ENCODE peak calls at places on chromosome 13, in four cellular contexts. One of them, this sample, is unnamed.

GRCh38 chr13:108026671-108027410 is 188.5 kb downstream of the LIG4 start:
- DNase-seq in heart right ventricle: no peak
- DNase-seq in thoracic aorta: no peak
- DNase-seq in adrenal gland: no peak
- DNase-seq in this sample: no peak

GRCh38 chr13:59094149-59094548 is 1069.6 kb downstream of the DIAPH3 start:
- DNase-seq in heart right ventricle: no peak
- DNase-seq in thoracic aorta: no peak
- DNase-seq in adrenal gland: no peak
- DNase-seq in this sample: no peak

GRCh38 chr13:33441015-33441414 is 155.5 kb upstream of the STARD13 start:
- DNase-seq in heart right ventricle: no peak
- DNase-seq in thoracic aorta: no peak
- DNase-seq in adrenal gland: no peak
- DNase-seq in this sample: peak; percentile 42

GRCh38 chr13:35988648-35989081 is 142.5 kb downstream of the DCLK1 start:
- DNase-seq in heart right ventricle: no peak
- DNase-seq in thoracic aorta: no peak
- DNase-seq in adrenal gland: no peak
- DNase-seq in this sample: peak; percentile 92

GRCh38 chr13:27977476-27978300 is 8.6 kb upstream of the CDX2 start:
- DNase-seq in heart right ventricle: no peak
- DNase-seq in thoracic aorta: no peak
- DNase-seq in adrenal gland: no peak
- DNase-seq in this sample: no peak

GRCh38 chr13:96172066-96172465 is 82.2 kb downstream of the HS6ST3 start:
- DNase-seq in heart right ventricle: no peak
- DNase-seq in thoracic aorta: no peak
- DNase-seq in adrenal gland: no peak
- DNase-seq in this sample: no peak

GRCh38 chr13:46126552-46127171 is 21.8 kb upstream of the CPB2 start:
- DNase-seq in heart right ventricle: peak; percentile 58
- DNase-seq in thoracic aorta: no peak
- DNase-seq in adrenal gland: peak; percentile 81
- DNase-seq in this sample: peak; percentile 85

GRCh38 chr13:44406617-44407016 is 33.0 kb downstream of the SERP2 start:
- DNase-seq in heart right ventricle: no peak
- DNase-seq in thoracic aorta: no peak
- DNase-seq in adrenal gland: no peak
- DNase-seq in this sample: no peak

GRCh38 chr13:32023698-32024097 is 7.9 kb upstream of the FRY start:
- DNase-seq in heart right ventricle: no peak
- DNase-seq in thoracic aorta: no peak
- DNase-seq in adrenal gland: no peak
- DNase-seq in this sample: peak; percentile 18

GRCh38 chr13:40306817-40307216 is 359.6 kb downstream of the FOXO1 start:
- DNase-seq in heart right ventricle: no peak
- DNase-seq in thoracic aorta: no peak
- DNase-seq in adrenal gland: no peak
- DNase-seq in this sample: no peak

GRCh38 chr13:24746618-24747247 is 17.2 kb upstream of the RNF17 start:
- DNase-seq in heart right ventricle: no peak
- DNase-seq in thoracic aorta: no peak
- DNase-seq in adrenal gland: no peak
- DNase-seq in this sample: peak; percentile 38

GRCh38 chr13:50444726-50445125 is 398.8 kb downstream of the DLEU7 start:
- DNase-seq in heart right ventricle: no peak
- DNase-seq in thoracic aorta: no peak
- DNase-seq in adrenal gland: no peak
- DNase-seq in this sample: no peak

GRCh38 chr13:80276371-80277289 is 64.3 kb downstream of the SPRY2 start:
- DNase-seq in heart right ventricle: no peak
- DNase-seq in thoracic aorta: no peak
- DNase-seq in adrenal gland: peak; percentile 29
- DNase-seq in this sample: peak; percentile 33

GRCh38 chr13:29676535-29676934 is 81.0 kb upstream of the SLC7A1 start:
- DNase-seq in heart right ventricle: no peak
- DNase-seq in thoracic aorta: no peak
- DNase-seq in adrenal gland: no peak
- DNase-seq in this sample: peak; percentile 7

DNA sequence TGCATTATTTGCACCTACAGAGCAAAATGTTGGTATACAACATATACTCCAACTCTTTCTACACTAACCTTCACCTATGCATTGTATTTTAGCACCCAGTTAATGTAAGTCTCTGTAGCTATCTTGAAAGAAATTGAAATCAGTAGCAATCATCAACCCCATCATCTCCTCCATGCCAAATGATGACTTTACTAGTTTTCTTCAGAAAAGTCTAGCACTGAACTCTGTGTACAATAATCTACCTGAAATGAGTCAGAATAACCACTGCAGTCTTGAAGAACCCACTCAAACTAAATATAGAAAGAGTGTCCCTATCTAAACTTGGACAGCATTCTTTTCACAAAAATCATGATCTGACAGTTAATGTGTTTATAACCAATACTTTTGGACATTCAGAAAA is 9.8 kb downstream of the IRS2 start:
- DNase-seq in heart right ventricle: no peak
- DNase-seq in thoracic aorta: no peak
- DNase-seq in adrenal gland: no peak
- DNase-seq in this sample: no peak
- H3K27ac ChIP-seq in heart right ventricle: no peak overlapping the region
- H3K27ac ChIP-seq in thoracic aorta: no peak overlapping the region
- H3K27ac ChIP-seq in adrenal gland: peak overlapping the region; percentile 82
- H3K27ac ChIP-seq in this sample: no peak overlapping the region

GRCh38 chr13:114109646-114110045 is 22.8 kb downstream of the RASA3 start:
- DNase-seq in heart right ventricle: no peak
- DNase-seq in thoracic aorta: no peak
- DNase-seq in adrenal gland: peak; percentile 13
- DNase-seq in this sample: no peak
- H3K27ac ChIP-seq in heart right ventricle: peak overlapping the region; percentile 70
- H3K27ac ChIP-seq in thoracic aorta: no peak overlapping the region
- H3K27ac ChIP-seq in adrenal gland: no peak overlapping the region
- H3K27ac ChIP-seq in this sample: no peak overlapping the region

GRCh38 chr13:112783135-112783945 is 93.5 kb downstream of the ATP11A start:
- DNase-seq in heart right ventricle: no peak
- DNase-seq in thoracic aorta: no peak
- DNase-seq in adrenal gland: no peak
- DNase-seq in this sample: peak; percentile 68
- H3K27ac ChIP-seq in heart right ventricle: peak overlapping the region; percentile 66
- H3K27ac ChIP-seq in thoracic aorta: no peak overlapping the region
- H3K27ac ChIP-seq in adrenal gland: peak overlapping the region; percentile 78
- H3K27ac ChIP-seq in this sample: peak overlapping the region; percentile 53

GRCh38 chr13:76864259-76864658 is 21.9 kb downstream of the KCTD12 start:
- DNase-seq in heart right ventricle: no peak
- DNase-seq in thoracic aorta: no peak
- DNase-seq in adrenal gland: no peak
- DNase-seq in this sample: no peak

GRCh38 chr13:76861859-76862258 is 24.3 kb downstream of the KCTD12 start:
- DNase-seq in heart right ventricle: no peak
- DNase-seq in thoracic aorta: no peak
- DNase-seq in adrenal gland: peak; percentile 38
- DNase-seq in this sample: peak; percentile 83

GRCh38 chr13:76865109-76865508 is 21.1 kb downstream of the KCTD12 start:
- DNase-seq in heart right ventricle: no peak
- DNase-seq in thoracic aorta: no peak
- DNase-seq in adrenal gland: no peak
- DNase-seq in this sample: no peak

GRCh38 chr13:76863022-76863421 is 23.2 kb downstream of the KCTD12 start:
- DNase-seq in heart right ventricle: no peak
- DNase-seq in thoracic aorta: no peak
- DNase-seq in adrenal gland: no peak
- DNase-seq in this sample: no peak

GRCh38 chr13:76860706-76861105 is 25.5 kb downstream of the KCTD12 start:
- DNase-seq in heart right ventricle: no peak
- DNase-seq in thoracic aorta: no peak
- DNase-seq in adrenal gland: no peak
- DNase-seq in this sample: no peak
- H3K27ac ChIP-seq in heart right ventricle: no peak overlapping the region
- H3K27ac ChIP-seq in thoracic aorta: no peak overlapping the region
- H3K27ac ChIP-seq in adrenal gland: no peak overlapping the region
- H3K27ac ChIP-seq in this sample: no peak overlapping the region

GRCh38 chr13:77784531-77784930 is 87.0 kb downstream of the SLAIN1 start:
- DNase-seq in heart right ventricle: no peak
- DNase-seq in thoracic aorta: no peak
- DNase-seq in adrenal gland: no peak
- DNase-seq in this sample: no peak
- H3K27ac ChIP-seq in heart right ventricle: no peak overlapping the region
- H3K27ac ChIP-seq in thoracic aorta: no peak overlapping the region
- H3K27ac ChIP-seq in adrenal gland: no peak overlapping the region
- H3K27ac ChIP-seq in this sample: no peak overlapping the region

GRCh38 chr13:64758520-64758919 is 2471.6 kb downstream of the PCDH9 start:
- DNase-seq in heart right ventricle: no peak
- DNase-seq in thoracic aorta: no peak
- DNase-seq in adrenal gland: no peak
- DNase-seq in this sample: peak; percentile 25
- H3K27ac ChIP-seq in heart right ventricle: no peak overlapping the region
- H3K27ac ChIP-seq in thoracic aorta: no peak overlapping the region
- H3K27ac ChIP-seq in adrenal gland: no peak overlapping the region
- H3K27ac ChIP-seq in this sample: no peak overlapping the region

GRCh38 chr13:100880166-100880565 is 205.6 kb upstream of the TMTC4 start:
- DNase-seq in heart right ventricle: no peak
- DNase-seq in thoracic aorta: no peak
- DNase-seq in adrenal gland: no peak
- DNase-seq in this sample: no peak
- H3K27ac ChIP-seq in heart right ventricle: no peak overlapping the region
- H3K27ac ChIP-seq in thoracic aorta: no peak overlapping the region
- H3K27ac ChIP-seq in adrenal gland: no peak overlapping the region
- H3K27ac ChIP-seq in this sample: no peak overlapping the region

This sample was measured in cardiac muscle cell.